ENCODE peak calls at places on chromosomes 6 and 20, in four cellular contexts. One of them, this sample, is unnamed.

GRCh38 chr6:132937466-132937906 is 123.1 kb downstream of the RPS12 start:
- DNase-seq in OCI-LY7: peak; percentile 41
- DNase-seq in mucosa of descending colon: peak; percentile 57
- DNase-seq in mesendoderm: peak; percentile 74
- DNase-seq in this sample: peak; percentile 30

GRCh38 chr20:650954-651353 is 2.0 kb downstream of the SRXN1 start:
- DNase-seq in mesendoderm: no peak
- DNase-seq in mucosa of descending colon: no peak
- DNase-seq in OCI-LY7: no peak
- DNase-seq in this sample: no peak

GRCh38 chr6:155448823-155449789 is 6.5 kb downstream of the NOX3 start:
- DNase-seq in mesendoderm: peak; percentile 83
- DNase-seq in mucosa of descending colon: no peak
- DNase-seq in OCI-LY7: no peak
- DNase-seq in this sample: no peak

GRCh38 chr6:119040229-119040628 is 38.2 kb downstream of the FAM184A start:
- DNase-seq in mesendoderm: no peak
- DNase-seq in mucosa of descending colon: no peak
- DNase-seq in OCI-LY7: no peak
- DNase-seq in this sample: no peak

GRCh38 chr6:69935079-69935478 is 68.7 kb downstream of the COL19A1 start:
- DNase-seq in OCI-LY7: no peak
- DNase-seq in mesendoderm: no peak
- DNase-seq in mucosa of descending colon: no peak
- DNase-seq in this sample: no peak

GRCh38 chr6:87407531-87407895 is 259 bp upstream of the CFAP206 start:
- DNase-seq in OCI-LY7: peak; percentile 33
- DNase-seq in mucosa of descending colon: no peak
- DNase-seq in mesendoderm: no peak
- DNase-seq in this sample: no peak

GRCh38 chr6:5521322-5521721 is 260.0 kb downstream of the FARS2 start:
- DNase-seq in mesendoderm: no peak
- DNase-seq in mucosa of descending colon: no peak
- DNase-seq in OCI-LY7: no peak
- DNase-seq in this sample: no peak

GRCh38 chr6:35287671-35288396 is 9.8 kb upstream of the DEF6 start:
- DNase-seq in OCI-LY7: no peak
- DNase-seq in mucosa of descending colon: no peak
- DNase-seq in mesendoderm: no peak
- DNase-seq in this sample: no peak

GRCh38 chr6:142071981-142072380 is 60.7 kb upstream of the GJE1 start:
- DNase-seq in mesendoderm: peak; percentile 59
- DNase-seq in OCI-LY7: no peak
- DNase-seq in mucosa of descending colon: no peak
- DNase-seq in this sample: no peak